ENCODE peak calls at places on chromosomes 2 and 18, in seven cellular contexts. One of them, this sample, is unnamed.
A peak's percentile ranks its signal among the peaks of the same experiment; 100 is the strongest.

GRCh38 chr2:36371070-36371962 is 15.7 kb downstream of the CRIM1 start:
- DNase-seq in heart right ventricle: no peak
- DNase-seq in HepG2: peak; percentile 83
- DNase-seq in AG04450: no peak
- DNase-seq in SK-N-SH: no peak
- DNase-seq in tibial nerve: no peak
- DNase-seq in astrocyte: no peak
- DNase-seq in this sample: no peak

GRCh38 chr2:29810956-29811355 is 110.4 kb downstream of the ALK start:
- DNase-seq in AG04450: no peak
- DNase-seq in SK-N-SH: no peak
- DNase-seq in heart right ventricle: no peak
- DNase-seq in HepG2: no peak
- DNase-seq in astrocyte: peak; percentile 59
- DNase-seq in tibial nerve: no peak
- DNase-seq in this sample: no peak

GRCh38 chr18:54127759-54128378 is 96.6 kb downstream of the MBD2 start:
- DNase-seq in HepG2: peak; percentile 41
- DNase-seq in SK-N-SH: peak; percentile 55
- DNase-seq in AG04450: peak; percentile 8
- DNase-seq in tibial nerve: no peak
- DNase-seq in astrocyte: no peak
- DNase-seq in heart right ventricle: no peak
- DNase-seq in this sample: peak; percentile 53

GRCh38 chr2:165434865-165435500 is 34.5 kb upstream of the CSRNP3 start:
- DNase-seq in SK-N-SH: no peak
- DNase-seq in astrocyte: no peak
- DNase-seq in heart right ventricle: no peak
- DNase-seq in tibial nerve: no peak
- DNase-seq in AG04450: no peak
- DNase-seq in HepG2: no peak
- DNase-seq in this sample: no peak

GRCh38 chr2:198304859-198305258 is 500.5 kb downstream of the PLCL1 start:
- DNase-seq in tibial nerve: no peak
- DNase-seq in SK-N-SH: no peak
- DNase-seq in AG04450: no peak
- DNase-seq in astrocyte: no peak
- DNase-seq in HepG2: no peak
- DNase-seq in heart right ventricle: no peak
- DNase-seq in this sample: no peak

GRCh38 chr2:46926863-46927262 is 11.3 kb upstream of the MCFD2 start:
- DNase-seq in HepG2: no peak
- DNase-seq in astrocyte: no peak
- DNase-seq in SK-N-SH: no peak
- DNase-seq in tibial nerve: no peak
- DNase-seq in heart right ventricle: no peak
- DNase-seq in AG04450: no peak
- DNase-seq in this sample: no peak

GRCh38 chr2:218291318-218291933 is 877 bp downstream of the TMBIM1 start:
- DNase-seq in heart right ventricle: no peak
- DNase-seq in HepG2: no peak
- DNase-seq in SK-N-SH: no peak
- DNase-seq in astrocyte: no peak
- DNase-seq in AG04450: no peak
- DNase-seq in tibial nerve: no peak
- DNase-seq in this sample: no peak

GRCh38 chr2:127398239-127398590 is 10.4 kb upstream of the MAP3K2 start:
- DNase-seq in SK-N-SH: peak; percentile 70
- DNase-seq in tibial nerve: peak; percentile 77
- DNase-seq in heart right ventricle: peak; percentile 73
- DNase-seq in AG04450: peak; percentile 53
- DNase-seq in astrocyte: peak; percentile 90
- DNase-seq in HepG2: peak; percentile 78
- DNase-seq in this sample: peak; percentile 96

GRCh38 chr18:76264073-76264472 is 231.0 kb downstream of the ZNF516 start:
- DNase-seq in tibial nerve: no peak
- DNase-seq in heart right ventricle: no peak
- DNase-seq in AG04450: no peak
- DNase-seq in SK-N-SH: no peak
- DNase-seq in HepG2: no peak
- DNase-seq in astrocyte: no peak
- DNase-seq in this sample: no peak
- H3K27ac ChIP-seq in tibial nerve: no peak overlapping the region
- H3K27ac ChIP-seq in heart right ventricle: no peak overlapping the region
- H3K27ac ChIP-seq in AG04450: no peak overlapping the region
- H3K27ac ChIP-seq in SK-N-SH: no peak overlapping the region
- H3K27ac ChIP-seq in HepG2: no peak overlapping the region
- H3K27ac ChIP-seq in astrocyte: no peak overlapping the region
- H3K27ac ChIP-seq in this sample: no peak overlapping the region

DNA sequence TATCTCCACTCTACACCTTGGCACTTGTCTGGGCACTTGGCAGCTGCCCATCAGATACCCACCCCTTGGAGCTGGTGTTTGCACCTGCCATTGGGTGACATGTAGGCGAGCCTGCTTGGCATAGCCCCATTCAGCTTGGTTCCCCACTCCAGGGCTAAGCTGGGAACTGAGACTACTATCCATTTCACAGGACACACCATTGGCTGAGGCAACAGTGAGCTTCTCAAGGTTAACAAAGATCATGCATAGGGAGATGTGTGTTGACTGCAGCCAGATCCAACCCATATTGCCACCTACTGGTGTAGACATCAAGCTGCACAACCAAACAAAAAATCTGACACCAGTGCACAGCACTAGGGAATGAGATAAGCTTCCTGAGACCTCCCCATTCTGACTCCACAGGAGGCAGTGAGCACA is 1389.8 kb upstream of the TMEFF2 start:
- DNase-seq in HepG2: peak; percentile 71
- DNase-seq in AG04450: no peak
- DNase-seq in astrocyte: peak; percentile 10
- DNase-seq in heart right ventricle: no peak
- DNase-seq in SK-N-SH: peak; percentile 27
- DNase-seq in tibial nerve: no peak
- DNase-seq in this sample: peak; percentile 11
- TF ChIP-seq CTCF in HepG2: peak; percentile 93
- TF ChIP-seq CTCF in AG04450: peak; percentile 31
- TF ChIP-seq CTCF in astrocyte: peak; percentile 37
- TF ChIP-seq CTCF in heart right ventricle: no peak
- TF ChIP-seq CTCF in SK-N-SH: peak; percentile 50
- TF ChIP-seq CTCF in tibial nerve: no peak
- TF ChIP-seq CTCF in this sample: peak; percentile 72

GRCh38 chr2:208129804-208130712 is at the start of gene CRYGC:
- DNase-seq in SK-N-SH: peak; percentile 46
- DNase-seq in tibial nerve: no peak
- DNase-seq in astrocyte: peak; percentile 26
- DNase-seq in AG04450: no peak
- DNase-seq in HepG2: peak; percentile 84
- DNase-seq in heart right ventricle: no peak
- DNase-seq in this sample: no peak
- H3K27ac ChIP-seq in SK-N-SH: peak within 1 kb of the TSS; percentile 29
- H3K27ac ChIP-seq in tibial nerve: no peak within 1 kb of the TSS
- H3K27ac ChIP-seq in astrocyte: no peak within 1 kb of the TSS
- H3K27ac ChIP-seq in AG04450: no peak within 1 kb of the TSS
- H3K27ac ChIP-seq in HepG2: peak within 1 kb of the TSS; percentile 71
- H3K27ac ChIP-seq in heart right ventricle: no peak within 1 kb of the TSS
- H3K27ac ChIP-seq in this sample: no peak within 1 kb of the TSS

GRCh38 chr2:232039086-232039485 is 77.6 kb downstream of the DIS3L2 start:
- DNase-seq in tibial nerve: no peak
- DNase-seq in astrocyte: no peak
- DNase-seq in SK-N-SH: no peak
- DNase-seq in HepG2: no peak
- DNase-seq in AG04450: no peak
- DNase-seq in heart right ventricle: no peak
- DNase-seq in this sample: no peak
- TF ChIP-seq CTCF in tibial nerve: no peak
- TF ChIP-seq CTCF in astrocyte: no peak
- TF ChIP-seq CTCF in SK-N-SH: no peak
- TF ChIP-seq CTCF in HepG2: no peak
- TF ChIP-seq CTCF in AG04450: no peak
- TF ChIP-seq CTCF in heart right ventricle: no peak
- TF ChIP-seq CTCF in this sample: no peak

DNA sequence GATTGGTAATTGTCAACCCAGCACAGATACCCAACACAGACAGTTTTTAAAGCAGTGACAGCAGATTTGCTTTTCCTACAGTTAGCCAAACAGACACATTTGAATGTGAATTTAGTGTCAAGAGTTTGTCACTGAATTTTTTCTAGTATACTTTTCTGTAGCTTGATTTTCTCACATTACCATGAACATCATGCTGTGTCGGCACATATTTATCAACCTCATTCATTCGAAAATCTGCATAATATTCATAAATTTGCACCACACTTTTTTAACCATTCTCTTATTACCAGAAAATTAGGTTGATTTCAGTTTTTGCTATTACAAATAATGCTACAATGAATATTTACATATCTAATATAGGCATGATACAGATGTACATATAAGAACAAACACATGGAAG is 27.0 kb upstream of the DSG3 start:
- DNase-seq in HepG2: no peak
- DNase-seq in SK-N-SH: no peak
- DNase-seq in heart right ventricle: no peak
- DNase-seq in tibial nerve: no peak
- DNase-seq in AG04450: no peak
- DNase-seq in astrocyte: no peak
- DNase-seq in this sample: no peak
- H3K27ac ChIP-seq in HepG2: no peak overlapping the region
- H3K27ac ChIP-seq in SK-N-SH: no peak overlapping the region
- H3K27ac ChIP-seq in heart right ventricle: no peak overlapping the region
- H3K27ac ChIP-seq in tibial nerve: no peak overlapping the region
- H3K27ac ChIP-seq in AG04450: no peak overlapping the region
- H3K27ac ChIP-seq in astrocyte: no peak overlapping the region
- H3K27ac ChIP-seq in this sample: no peak overlapping the region

This sample was measured in brain microvascular endothelial cell.